ENCODE peak calls at places on chromosomes 11 and 22, in five cellular contexts. D is trophoblast cell, S is neuronal stem cell, E is mesenchymal stem cell, R is H9. A is an unnamed sample.

GRCh38 chr22:42711895-42712837 is 8.5 kb downstream of the A4GALT start:
- DNase-seq in D (no peak), S (no peak), E (no peak), R (no peak), A (no peak)

GRCh38 chr22:45164217-45165123 is 745 bp downstream of the NUP50 start:
- DNase-seq in D (peak), S (peak), E (peak), R (no peak), A (no peak)

GRCh38 chr22:23306438-23306921 is 126.2 kb downstream of the BCR start:
- DNase-seq in D (no peak), S (no peak), E (peak), R (no peak), A (peak)

GRCh38 chr22:37213941-37214340 is 1.7 kb upstream of the SSTR3 start:
- DNase-seq in D (no peak), S (no peak), E (no peak), R (no peak), A (no peak)

GRCh38 chr11:17476317-17477083 is at the start of gene ABCC8:
- DNase-seq in D (no peak), S (no peak), E (no peak), R (peak), A (no peak)

GRCh38 chr11:19344661-19345518 is 104.1 kb upstream of the E2F8 start:
- DNase-seq in D (peak), S (peak), E (peak), R (peak), A (peak)

GRCh38 chr11:76152741-76153608 is 53.3 kb downstream of the WNT11 start:
- DNase-seq in D (peak), S (no peak), E (no peak), R (no peak), A (no peak)

GRCh38 chr11:126646701-126647209 is 291.3 kb downstream of the ST3GAL4 start:
- DNase-seq in D (no peak), S (no peak), E (no peak), R (no peak), A (peak)

GRCh38 chr11:35178862-35179261 is 39.9 kb downstream of the CD44 start:
- DNase-seq in D (no peak), S (no peak), E (peak), R (no peak), A (peak)

GRCh38 chr11:61730222-61730994 is 22.0 kb upstream of the MYRF start:
- DNase-seq in D (peak), S (no peak), E (no peak), R (no peak), A (no peak)

GRCh38 chr22:49108636-49109315 is 718.9 kb downstream of the BRD1 start:
- DNase-seq in D (no peak), S (no peak), E (no peak), R (no peak), A (no peak)

GRCh38 chr11:125128450-125128849 is 17.0 kb upstream of the TMEM218 start:
- DNase-seq in D (no peak), S (no peak), E (peak), R (no peak), A (peak)

GRCh38 chr11:96213500-96213899 is 129.5 kb downstream of the MAML2 start:
- DNase-seq in D (no peak), S (no peak), E (peak), R (no peak), A (peak)

GRCh38 chr22:23054531-23055257 is 15.6 kb upstream of the GNAZ start:
- DNase-seq in D (no peak), S (no peak), E (no peak), R (peak), A (no peak)

GRCh38 chr11:87736928-87737327 is 438.3 kb downstream of the RAB38 start:
- DNase-seq in D (no peak), S (no peak), E (no peak), R (no peak), A (no peak)
- H2AK5ac ChIP-seq in D (no peak), S (no peak), E (no peak), R (no peak), A (no peak)

DNA sequence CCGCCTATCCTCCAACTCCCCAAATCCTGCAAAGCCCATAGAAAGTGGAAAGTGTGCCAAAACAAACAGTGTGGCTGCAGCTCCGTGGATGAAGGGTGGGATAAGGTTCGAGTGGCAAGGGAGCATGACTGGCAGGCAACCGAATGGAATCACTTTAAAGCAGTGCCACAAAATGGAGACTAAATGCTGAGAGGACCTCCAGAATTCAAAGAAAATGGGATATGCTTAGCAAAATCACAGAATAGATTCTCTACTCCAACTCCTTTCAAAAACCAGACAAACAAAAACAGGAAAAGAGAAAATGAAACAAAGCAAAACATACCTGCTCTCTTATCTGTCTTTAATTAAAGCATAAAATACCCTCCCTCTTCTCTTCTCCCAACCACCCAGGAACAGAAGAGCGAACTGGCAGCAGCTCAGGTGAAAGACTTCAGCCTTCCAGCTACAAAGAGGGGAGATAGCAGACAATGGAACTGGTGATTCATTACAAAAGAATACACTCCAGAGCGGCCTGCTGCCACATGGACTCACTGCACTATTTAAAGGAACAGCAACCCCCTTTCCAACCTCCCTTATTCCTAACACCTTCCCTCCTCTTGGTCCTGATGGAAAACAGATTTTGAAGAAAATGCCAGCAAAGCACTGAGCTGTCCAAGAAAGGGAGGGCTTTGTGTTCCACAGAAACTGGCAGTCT is 118.5 kb downstream of the APOL5 start:
- DNase-seq in D (peak), S (peak), E (peak), R (peak), A (peak)
- H3K14ac ChIP-seq in D (peak), S (no peak), E (no peak), R (peak), A (peak)

DNA sequence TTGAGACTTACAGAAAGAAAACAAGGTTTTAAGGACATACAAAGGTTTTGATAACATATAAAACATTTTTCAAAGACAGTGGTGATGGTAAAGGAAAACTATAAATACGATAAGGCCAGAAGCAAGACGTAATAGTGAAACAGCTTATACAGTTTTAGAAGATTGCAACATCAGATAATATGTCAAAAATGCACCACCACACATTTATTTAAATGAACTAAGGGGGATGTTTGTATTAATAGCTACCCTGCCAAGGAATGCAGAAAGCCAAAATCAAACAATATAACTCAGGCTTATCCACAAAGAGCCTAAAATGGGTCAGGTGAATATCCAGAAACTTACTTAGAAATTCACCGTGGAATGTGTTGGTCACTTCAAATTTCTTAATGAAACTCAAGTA is 981.6 kb upstream of the FAT3 start:
- DNase-seq in D (no peak), S (no peak), E (no peak), R (no peak), A (peak)
- H2BK5ac ChIP-seq in D (no peak), S (no peak), E (no peak), R (no peak), A (no peak)

DNA sequence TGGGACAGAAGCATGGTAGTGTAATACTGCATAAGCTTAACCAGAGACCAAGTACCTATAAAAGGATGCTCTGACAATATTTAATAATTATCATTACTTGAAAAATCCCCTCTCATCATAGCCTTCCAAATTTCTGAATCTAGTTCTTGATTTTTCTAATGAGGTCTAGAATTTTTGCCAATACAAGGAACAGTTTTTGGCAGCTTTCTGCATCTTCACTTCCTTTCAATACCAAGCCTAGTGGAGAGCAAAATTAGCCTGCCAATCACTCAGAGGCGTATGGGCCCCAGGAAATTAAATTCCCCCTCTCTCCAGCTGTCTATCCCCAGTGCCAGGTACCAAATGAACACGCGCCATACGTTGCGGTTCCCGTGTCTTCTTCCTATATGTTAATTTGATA is 293.8 kb downstream of the NTM start:
- DNase-seq in D (no peak), S (no peak), E (no peak), R (no peak), A (no peak)
- H2AK5ac ChIP-seq in D (no peak), S (no peak), E (no peak), R (no peak), A (no peak)

GRCh38 chr22:32475428-32476010 is 908 bp downstream of the FBXO7 start:
- DNase-seq in D (peak), S (peak), E (no peak), R (peak), A (no peak)
- H3K14ac ChIP-seq in D (peak), S (no peak), E (no peak), R (no peak), A (peak)

GRCh38 chr11:66869471-66869870 is 12.6 kb downstream of the LRFN4 start:
- DNase-seq in D (no peak), S (no peak), E (no peak), R (no peak), A (no peak)
- H2BK5ac ChIP-seq in D (no peak), S (no peak), E (no peak), R (no peak), A (no peak)

GRCh38 chr11:133904818-133905515 is 51.8 kb downstream of the IGSF9B start:
- DNase-seq in D (no peak), S (no peak), E (no peak), R (no peak), A (no peak)

GRCh38 chr11:133903056-133903455 is 53.7 kb downstream of the IGSF9B start:
- DNase-seq in D (no peak), S (no peak), E (no peak), R (no peak), A (no peak)

GRCh38 chr11:133902506-133902905 is 54.3 kb downstream of the IGSF9B start:
- DNase-seq in D (no peak), S (no peak), E (no peak), R (no peak), A (no peak)

GRCh38 chr11:133905677-133906156 is 51.1 kb downstream of the IGSF9B start:
- DNase-seq in D (no peak), S (no peak), E (no peak), R (no peak), A (no peak)

GRCh38 chr11:133903875-133904817 is 52.6 kb downstream of the IGSF9B start:
- DNase-seq in D (no peak), S (no peak), E (no peak), R (no peak), A (no peak)
- H2AK5ac ChIP-seq in D (no peak), S (no peak), E (no peak), R (no peak), A (no peak)

DNA sequence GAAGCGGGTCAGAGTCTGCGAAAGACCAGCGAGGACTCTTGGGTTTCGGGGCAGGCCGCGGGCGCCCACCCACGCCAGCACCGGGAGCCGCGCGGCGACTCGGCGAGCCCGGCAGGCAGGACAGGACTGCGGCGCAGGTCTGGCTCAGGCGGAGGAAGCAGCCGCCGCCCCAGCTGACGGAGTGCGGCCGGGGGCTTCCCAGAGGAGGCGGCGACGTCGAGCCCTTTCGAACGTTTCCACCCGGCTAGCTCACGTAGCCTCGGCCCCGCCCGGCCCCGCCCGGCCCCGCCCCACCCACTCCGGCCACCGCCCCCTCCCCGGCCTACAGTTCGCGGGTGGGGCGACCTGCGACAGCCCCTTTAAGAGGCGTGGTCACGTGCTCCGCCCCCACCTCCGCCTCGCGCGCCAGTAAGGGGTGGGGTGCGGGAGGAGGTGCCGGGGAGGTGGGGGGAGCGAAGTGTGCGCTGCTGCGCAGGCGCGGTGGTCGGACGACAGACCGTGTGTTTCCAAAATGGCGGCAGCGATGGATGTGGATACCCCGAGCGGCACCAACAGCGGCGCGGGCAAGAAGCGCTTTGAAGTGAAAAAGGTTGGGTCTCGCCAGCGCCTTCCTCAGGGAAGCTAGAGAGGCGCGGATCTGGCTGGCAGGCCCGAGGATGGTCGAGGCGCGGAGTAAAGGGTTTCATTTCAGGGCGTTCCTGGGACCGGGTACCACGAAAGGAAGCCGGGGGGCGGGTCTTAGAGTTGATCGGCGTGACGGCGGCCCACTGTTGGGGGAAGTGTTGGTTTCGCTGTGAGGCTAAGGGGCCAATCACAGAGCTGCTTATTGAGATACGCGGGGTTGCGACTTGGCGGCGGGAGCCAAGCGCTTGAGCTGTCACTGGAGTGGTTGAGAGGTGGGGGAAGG is at the start of gene RBX1:
- DNase-seq in D (peak), S (peak), E (peak), R (peak), A (peak)
- H3K14ac ChIP-seq in D (peak), S (peak), E (peak), R (peak), A (peak)

A was measured in IMR-90.